ENCODE peak calls at places on chromosome 1, in five cellular contexts. P, K, F, I and L are unnamed samples.

GRCh38 chr1:78649628-78650027 is at the start of gene IFI44:
- DNase-seq in P (peak; percentile 90), I (no peak), F (peak; percentile 70), K (peak; percentile 84), L (peak; percentile 78)

GRCh38 chr1:246566808-246567154 is 525 bp downstream of the CNST start:
- DNase-seq in F (no peak), K (no peak), P (no peak), I (no peak), L (no peak)

GRCh38 chr1:209648366-209648765 is 3.9 kb downstream of the LAMB3 start:
- DNase-seq in I (no peak), P (no peak), F (no peak), K (no peak), L (no peak)

GRCh38 chr1:94614168-94614815 is 72.7 kb upstream of the F3 start:
- DNase-seq in F (no peak), P (no peak), K (no peak), I (no peak), L (no peak)

GRCh38 chr1:229203030-229203751 is 67.7 kb upstream of the RAB4A start:
- DNase-seq in P (no peak), K (no peak), I (peak; percentile 57), F (no peak), L (no peak)

GRCh38 chr1:64133036-64133435 is 70.4 kb upstream of the UBE2U start:
- DNase-seq in F (no peak), P (no peak), K (no peak), I (peak; percentile 27), L (no peak)

GRCh38 chr1:2239384-2239985 is 11.4 kb downstream of the SKI start:
- DNase-seq in I (no peak), F (no peak), K (no peak), P (no peak), L (no peak)

GRCh38 chr1:177209357-177209756 is 38.6 kb downstream of the BRINP2 start:
- DNase-seq in P (peak; percentile 54), I (no peak), K (peak; percentile 90), F (peak; percentile 64), L (peak; percentile 53)

GRCh38 chr1:1393428-1393827 is 5.7 kb downstream of the CCNL2 start:
- DNase-seq in F (no peak), I (no peak), P (no peak), K (no peak), L (no peak)

GRCh38 chr1:226940029-226940805 is at the start of gene COQ8A:
- DNase-seq in P (peak; percentile 99), F (peak; percentile 100), I (peak; percentile 98), K (peak; percentile 100), L (peak; percentile 99)

GRCh38 chr1:189149547-189150375 is 1327.9 kb downstream of the BRINP3 start:
- DNase-seq in P (peak; percentile 26), I (no peak), K (no peak), F (no peak), L (no peak)

GRCh38 chr1:174953657-174954435 is 45.9 kb upstream of the CACYBP start:
- DNase-seq in P (no peak), I (no peak), K (no peak), F (no peak), L (no peak)

DNA sequence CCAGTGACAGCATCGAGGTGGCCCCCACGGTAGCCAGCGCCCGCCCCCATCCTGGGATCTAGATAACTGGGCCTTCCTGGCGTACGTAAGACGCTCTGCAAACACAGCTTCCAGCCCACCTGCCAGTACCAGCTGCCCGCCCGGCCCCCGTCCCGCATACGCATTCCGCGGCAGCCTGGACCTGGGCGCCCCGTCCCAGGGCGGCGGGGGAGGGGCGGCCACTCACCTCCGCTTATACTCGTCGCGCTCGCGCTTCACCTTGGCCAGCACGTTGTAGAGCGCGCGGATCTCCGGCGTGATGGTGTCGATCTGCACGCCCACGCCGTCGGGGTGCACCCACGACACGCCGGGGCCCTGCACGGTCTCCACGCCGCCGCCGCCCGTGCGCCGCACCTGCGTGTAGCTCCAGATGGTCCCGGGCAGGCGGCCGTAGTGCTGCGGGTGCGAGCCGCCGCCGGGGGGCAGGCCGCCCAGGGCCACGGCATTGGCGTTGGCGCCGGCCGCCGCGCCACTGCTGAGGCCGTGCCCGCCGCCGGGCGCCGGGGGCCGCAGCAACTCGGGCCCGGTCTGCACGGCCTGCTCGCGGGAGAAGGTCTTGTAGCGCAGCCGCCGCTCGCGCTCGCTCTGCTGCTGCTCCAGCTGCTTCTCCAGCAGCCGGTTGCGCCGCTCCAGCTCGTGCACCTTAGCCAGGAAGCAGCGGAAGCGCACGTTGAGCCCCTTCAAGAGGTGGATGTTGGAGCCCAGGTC is 861 bp downstream of the IFFO2 start:
- DNase-seq in F (peak; percentile 77), K (peak; percentile 49), I (no peak), P (peak; percentile 55), L (no peak)
- TF ChIP-seq POLR2A in F (no peak), K (no peak), I (no peak), P (no peak), L (no peak)

GRCh38 chr1:185406006-185406974 is 89.2 kb upstream of the IVNS1ABP start:
- DNase-seq in K (no peak), F (no peak), P (no peak), I (no peak), L (no peak)

GRCh38 chr1:185401019-185401418 is 84.0 kb upstream of the IVNS1ABP start:
- DNase-seq in K (no peak), F (no peak), I (no peak), P (no peak), L (no peak)

GRCh38 chr1:185404864-185405568 is 88.0 kb upstream of the IVNS1ABP start:
- DNase-seq in P (no peak), F (no peak), K (no peak), I (no peak), L (no peak)

GRCh38 chr1:185400057-185400456 is 83.0 kb upstream of the IVNS1ABP start:
- DNase-seq in K (no peak), I (no peak), P (no peak), F (no peak), L (no peak)

DNA sequence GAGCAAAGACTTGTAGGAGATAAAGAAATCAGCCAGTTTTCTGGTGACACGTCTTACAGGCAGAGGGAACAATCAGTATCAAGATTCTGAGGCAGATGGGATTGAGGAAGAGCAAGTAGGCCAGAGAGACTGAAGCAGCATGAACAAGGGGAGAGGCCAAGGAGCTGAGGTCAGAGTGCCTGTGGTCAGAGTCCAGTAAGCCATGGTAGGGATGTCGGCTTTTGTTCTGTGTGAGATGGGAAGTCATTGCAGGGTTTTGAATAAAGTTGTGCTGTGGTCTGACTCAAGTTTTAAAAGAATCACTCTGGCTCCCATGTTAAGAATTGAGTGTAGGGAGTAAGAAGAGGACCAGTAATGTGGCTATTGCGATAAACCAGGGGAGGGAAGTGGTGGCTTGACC is 85.9 kb upstream of the IVNS1ABP start:
- DNase-seq in K (no peak), P (no peak), I (no peak), F (no peak), L (no peak)
- TF ChIP-seq POLR2A in K (no peak), P (no peak), I (no peak), F (no peak), L (no peak)

DNA sequence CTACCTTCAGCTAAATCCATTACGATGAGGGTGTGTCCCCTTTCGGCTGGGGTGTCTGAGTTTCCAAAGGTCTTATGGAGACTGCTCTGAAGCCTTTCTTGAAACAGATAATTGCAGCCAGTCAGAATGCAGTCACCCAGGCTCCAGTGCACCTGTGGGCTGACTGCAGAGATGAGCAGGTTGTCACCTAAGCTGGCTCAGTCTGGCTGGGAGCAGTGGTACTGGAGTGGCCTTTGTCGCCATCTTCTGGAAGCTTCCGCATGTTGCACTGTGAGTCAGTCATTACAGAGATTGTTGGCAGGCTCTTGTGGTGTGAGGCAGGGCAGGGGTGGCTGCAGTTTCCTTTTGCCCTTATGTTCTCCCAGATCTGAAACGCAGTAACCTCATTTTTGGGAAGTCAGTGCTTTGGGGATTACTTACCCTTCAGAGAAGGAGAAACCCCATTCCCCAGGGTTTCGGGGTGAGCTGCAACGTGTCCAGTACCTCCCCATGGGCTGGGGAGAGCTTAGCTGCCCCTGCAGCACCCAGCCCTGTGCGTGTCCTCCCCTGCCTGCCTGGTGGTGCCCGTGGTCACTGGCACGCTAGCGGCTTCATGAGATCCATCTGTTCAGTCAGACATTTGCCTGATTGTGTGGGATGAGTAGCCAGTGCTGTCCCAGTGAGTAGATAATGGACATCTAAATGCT is 48.0 kb downstream of the SMYD2 start:
- DNase-seq in P (peak; percentile 89), I (peak; percentile 54), K (peak; percentile 77), F (peak; percentile 80), L (peak; percentile 82)
- TF ChIP-seq POLR2A in P (no peak), I (no peak), K (no peak), F (no peak), L (no peak)

DNA sequence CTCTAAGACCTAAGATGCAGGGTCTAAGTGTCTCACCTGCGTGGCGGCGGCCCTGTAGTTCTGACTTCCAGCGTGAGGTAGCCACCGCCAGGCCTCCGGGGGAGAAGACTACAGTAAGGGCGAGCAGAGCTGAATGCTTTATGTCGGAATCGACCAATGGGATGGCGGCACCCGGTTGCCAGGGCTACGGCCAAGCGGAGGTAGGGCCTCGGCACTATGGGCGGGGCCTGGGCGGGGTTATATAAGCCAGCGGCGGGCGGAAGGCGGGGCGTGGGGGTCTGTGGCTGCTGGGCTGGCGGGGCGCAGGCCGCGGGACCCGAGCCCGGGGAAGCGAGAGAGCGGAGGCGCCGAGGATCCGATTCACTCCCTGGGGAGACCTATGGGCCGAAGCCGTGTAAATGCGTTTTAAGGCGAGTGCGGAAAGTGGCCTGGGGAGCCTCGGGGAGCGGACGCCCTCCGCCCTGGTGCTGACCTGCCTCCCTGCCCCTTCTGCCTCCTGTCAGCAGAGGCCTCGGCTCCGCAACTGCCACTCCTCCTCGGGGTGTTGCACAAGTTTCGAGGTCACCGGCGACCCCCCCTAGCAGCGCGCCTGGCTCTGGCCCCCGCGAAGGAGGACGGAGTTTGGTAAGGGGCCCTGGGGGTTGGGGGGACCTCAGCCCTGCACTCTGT is at the start of gene AZIN2:
- DNase-seq in K (peak; percentile 97), F (peak; percentile 97), P (peak; percentile 99), I (peak; percentile 86), L (peak; percentile 97)
- TF ChIP-seq POLR2A in K (peak; percentile 62), F (peak; percentile 79), P (no peak), I (peak; percentile 81), L (peak; percentile 51)

DNA sequence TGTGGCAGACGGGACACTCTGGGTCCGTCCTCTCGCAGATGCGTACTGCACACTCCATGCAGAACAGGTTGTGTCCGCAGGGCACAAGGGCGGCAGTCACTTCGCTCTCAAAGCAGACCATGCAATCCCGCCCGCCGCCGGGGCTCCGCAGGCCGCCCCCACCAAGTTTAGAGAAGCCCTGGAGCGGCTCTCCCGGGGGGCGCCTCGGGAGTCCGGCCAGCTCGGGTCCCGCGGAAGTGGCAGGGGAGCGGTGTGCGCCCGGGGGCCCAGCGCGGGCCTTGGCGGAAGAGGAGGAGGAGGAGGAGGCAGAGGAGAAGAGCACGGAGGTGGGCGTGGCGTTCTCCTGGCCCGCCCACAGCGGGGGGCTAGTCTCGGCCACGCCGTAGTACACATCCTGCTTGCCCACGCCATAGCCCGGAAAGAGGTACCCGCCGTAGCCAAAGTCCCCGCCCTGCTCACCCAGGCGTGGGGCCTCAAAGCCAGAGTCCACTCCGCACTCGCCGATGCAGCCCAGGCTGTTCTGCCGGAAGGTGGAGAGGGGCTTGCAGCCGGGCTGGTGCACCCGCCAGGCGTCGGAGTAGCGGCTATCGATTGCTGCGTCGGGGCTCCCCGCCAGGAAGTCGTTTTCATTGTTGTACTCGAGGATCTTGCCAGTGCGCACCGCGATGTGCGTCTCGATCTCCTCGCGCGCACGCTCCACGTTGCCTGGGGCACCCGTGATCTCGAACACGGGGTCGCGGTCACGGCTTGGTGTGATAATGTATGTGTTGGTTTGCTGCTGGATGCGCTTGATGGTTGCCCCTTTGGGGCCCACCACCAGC is 5.4 kb downstream of the MEX3A start:
- DNase-seq in I (no peak), K (peak; percentile 61), F (peak; percentile 82), P (no peak), L (peak; percentile 38)
- TF ChIP-seq POLR2A in I (no peak), K (no peak), F (peak; percentile 91), P (no peak), L (no peak)